ENCODE peak calls at places on chromosomes 1 and 21, in eight cellular contexts. B is pancreas, Z is psoas muscle, E is ovary, S is left lung, J is sigmoid colon, N is RWPE2, M is GM23248. C is an unnamed sample.

GRCh38 chr1:241250465-241250864 is 106.5 kb downstream of the RGS7 start:
- DNase-seq in B (no peak), Z (no peak), E (no peak), S (no peak), J (no peak), N (no peak), M (no peak), C (no peak)

GRCh38 chr1:215824245-215824644 is 257.1 kb downstream of the KCTD3 start:
- DNase-seq in B (no peak), Z (no peak), E (no peak), S (no peak), J (no peak), N (no peak), M (peak; percentile 52), C (no peak)

GRCh38 chr1:65001238-65001792 is 35.0 kb upstream of the JAK1 start:
- DNase-seq in B (peak; percentile 54), Z (peak; percentile 86), E (peak; percentile 40), S (peak; percentile 89), J (peak; percentile 87), N (no peak), M (peak; percentile 94), C (no peak)

GRCh38 chr1:92446546-92446945 is 40.2 kb downstream of the GFI1 start:
- DNase-seq in B (no peak), Z (no peak), E (no peak), S (no peak), J (no peak), N (no peak), M (peak; percentile 39), C (no peak)

GRCh38 chr21:46622226-46622625 is 13.2 kb upstream of the PRMT2 start:
- DNase-seq in B (peak; percentile 33), Z (peak; percentile 62), E (peak; percentile 44), S (peak; percentile 50), J (peak; percentile 76), N (no peak), M (no peak), C (peak; percentile 84)

GRCh38 chr1:50710099-50710498 is 250.0 kb downstream of the FAF1 start:
- DNase-seq in B (no peak), Z (no peak), E (no peak), S (no peak), J (no peak), N (no peak), M (no peak), C (no peak)

GRCh38 chr1:24902471-24902891 is 27.6 kb downstream of the RUNX3 start:
- DNase-seq in B (no peak), Z (no peak), E (no peak), S (peak; percentile 22), J (no peak), N (peak; percentile 25), M (no peak), C (no peak)

GRCh38 chr1:171438441-171438840 is 46.9 kb upstream of the PRRC2C start:
- DNase-seq in B (peak; percentile 15), Z (peak; percentile 64), E (no peak), S (peak; percentile 66), J (peak; percentile 68), N (peak; percentile 89), M (peak; percentile 99), C (no peak)

GRCh38 chr1:208247696-208248095 is 3.5 kb upstream of the PLXNA2 start:
- DNase-seq in B (no peak), Z (no peak), E (no peak), S (no peak), J (no peak), N (no peak), M (no peak), C (no peak)

GRCh38 chr1:208249300-208249699 is 5.1 kb upstream of the PLXNA2 start:
- DNase-seq in B (no peak), Z (no peak), E (peak; percentile 3), S (no peak), J (no peak), N (no peak), M (no peak), C (no peak)

GRCh38 chr1:208245185-208245705 is 1.1 kb upstream of the PLXNA2 start:
- DNase-seq in B (peak; percentile 89), Z (peak; percentile 91), E (peak; percentile 95), S (peak; percentile 88), J (peak; percentile 96), N (peak; percentile 69), M (peak; percentile 97), C (peak; percentile 73)

GRCh38 chr1:208251015-208251414 is 6.8 kb upstream of the PLXNA2 start:
- DNase-seq in B (no peak), Z (no peak), E (no peak), S (no peak), J (no peak), N (no peak), M (no peak), C (no peak)

GRCh38 chr1:208248254-208248935 is 4.2 kb upstream of the PLXNA2 start:
- DNase-seq in B (no peak), Z (no peak), E (peak; percentile 6), S (no peak), J (no peak), N (no peak), M (no peak), C (no peak)
- H3K4me3 ChIP-seq in B (no peak overlapping the region), Z (no peak overlapping the region), E (no peak overlapping the region), S (no peak overlapping the region), J (no peak overlapping the region), N (no peak overlapping the region), M (no peak overlapping the region), C (no peak overlapping the region)

GRCh38 chr1:5646486-5646885 is 345.7 kb downstream of the NPHP4 start:
- DNase-seq in B (no peak), Z (no peak), E (no peak), S (no peak), J (no peak), N (no peak), M (no peak), C (no peak)
- H3K4me3 ChIP-seq in B (no peak overlapping the region), Z (no peak overlapping the region), E (no peak overlapping the region), S (no peak overlapping the region), J (no peak overlapping the region), N (no peak overlapping the region), M (no peak overlapping the region), C (no peak overlapping the region)

DNA sequence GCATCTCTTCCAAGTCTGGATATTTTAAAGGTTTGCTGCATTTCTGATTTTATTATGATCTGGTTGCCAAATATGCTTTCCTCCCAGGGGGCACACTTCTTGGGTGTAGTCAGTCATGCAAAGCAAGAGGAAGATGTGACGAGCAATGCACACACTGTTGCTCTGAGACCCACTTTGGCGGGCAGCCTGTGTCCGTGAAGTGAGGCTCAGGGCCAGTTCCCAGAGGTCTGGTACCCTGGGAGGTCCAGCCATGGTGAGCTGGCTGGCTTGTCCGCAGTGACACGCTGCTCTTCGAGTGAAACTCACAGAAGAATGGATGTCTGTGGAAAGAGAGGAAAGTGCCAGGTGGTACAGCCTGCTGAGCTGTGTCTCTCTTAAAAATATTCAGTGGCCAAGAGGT is 52.8 kb upstream of the EDN2 start:
- DNase-seq in B (no peak), Z (no peak), E (no peak), S (no peak), J (peak; percentile 29), N (no peak), M (no peak), C (no peak)
- H3K4me3 ChIP-seq in B (no peak overlapping the region), Z (no peak overlapping the region), E (no peak overlapping the region), S (no peak overlapping the region), J (no peak overlapping the region), N (no peak overlapping the region), M (no peak overlapping the region), C (no peak overlapping the region)

GRCh38 chr1:26045712-26046312 is at the start of gene SLC30A2:
- DNase-seq in B (peak; percentile 65), Z (no peak), E (no peak), S (no peak), J (no peak), N (no peak), M (peak; percentile 38), C (no peak)

GRCh38 chr1:26044971-26045711 is 777 bp downstream of the SLC30A2 start:
- DNase-seq in B (peak; percentile 85), Z (no peak), E (no peak), S (no peak), J (no peak), N (no peak), M (no peak), C (no peak)

GRCh38 chr1:26047278-26047874 is 1.5 kb upstream of the SLC30A2 start:
- DNase-seq in B (no peak), Z (no peak), E (no peak), S (no peak), J (no peak), N (no peak), M (no peak), C (no peak)

GRCh38 chr1:26044414-26044813 is 1.5 kb downstream of the SLC30A2 start:
- DNase-seq in B (no peak), Z (no peak), E (no peak), S (no peak), J (no peak), N (no peak), M (no peak), C (no peak)

GRCh38 chr1:26046313-26047031 is 554 bp upstream of the SLC30A2 start:
- DNase-seq in B (no peak), Z (peak; percentile 87), E (no peak), S (no peak), J (no peak), N (no peak), M (no peak), C (no peak)
- H3K4me3 ChIP-seq in B (peak overlapping the region; percentile 47), Z (peak overlapping the region; percentile 53), E (no peak overlapping the region), S (no peak overlapping the region), J (no peak overlapping the region), N (peak overlapping the region; percentile 11), M (no peak overlapping the region), C (no peak overlapping the region)

GRCh38 chr1:10019561-10019960 is 13.2 kb upstream of the UBE4B start:
- DNase-seq in B (no peak), Z (no peak), E (no peak), S (no peak), J (no peak), N (no peak), M (no peak), C (no peak)
- H3K4me3 ChIP-seq in B (no peak overlapping the region), Z (no peak overlapping the region), E (no peak overlapping the region), S (no peak overlapping the region), J (no peak overlapping the region), N (no peak overlapping the region), M (no peak overlapping the region), C (no peak overlapping the region)

GRCh38 chr1:109112056-109112651 is 1.8 kb upstream of the ELAPOR1 start:
- DNase-seq in B (no peak), Z (no peak), E (no peak), S (no peak), J (no peak), N (no peak), M (peak; percentile 73), C (no peak)
- H3K4me3 ChIP-seq in B (no peak overlapping the region), Z (peak overlapping the region; percentile 56), E (no peak overlapping the region), S (no peak overlapping the region), J (peak overlapping the region; percentile 28), N (no peak overlapping the region), M (peak overlapping the region; percentile 62), C (no peak overlapping the region)

GRCh38 chr1:97073169-97073568 is 351.6 kb downstream of the PTBP2 start:
- DNase-seq in B (no peak), Z (no peak), E (no peak), S (no peak), J (no peak), N (no peak), M (no peak), C (no peak)
- H3K4me3 ChIP-seq in B (no peak overlapping the region), Z (no peak overlapping the region), E (no peak overlapping the region), S (no peak overlapping the region), J (no peak overlapping the region), N (no peak overlapping the region), M (no peak overlapping the region), C (no peak overlapping the region)